ENCODE peak calls at places on chromosomes 5 and 9, in seven cellular contexts. H is PC-3, X is left lung, L is Caco-2, O is tibial nerve, J is SJSA1, E is prostate gland. U is an unnamed sample. For H3K36me3, the result is how much of the 10 kb centered on the place peaks cover.

GRCh38 chr5:177444106-177445051 is 2.2 kb upstream of the PRR7 start:
- DNase-seq in J (no peak), O (no peak), X (peak), H (no peak), E (no peak), L (peak), U (no peak)

GRCh38 chr5:142719836-142720330 is 34.0 kb upstream of the FGF1 start:
- DNase-seq in E (no peak), X (no peak), O (no peak), H (no peak), J (no peak), L (peak), U (no peak)

GRCh38 chr5:109922396-109922995 is 232.8 kb downstream of the MAN2A1 start:
- DNase-seq in X (no peak), E (no peak), L (no peak), J (no peak), O (no peak), H (no peak), U (no peak)

GRCh38 chr9:71490810-71491209 is 277.5 kb downstream of the CEMIP2 start:
- DNase-seq in O (no peak), H (peak), L (no peak), E (no peak), X (no peak), J (no peak), U (no peak)

GRCh38 chr9:128361296-128361980 is 9.7 kb upstream of the URM1 start:
- DNase-seq in X (no peak), E (no peak), O (no peak), H (no peak), J (no peak), L (no peak), U (no peak)

GRCh38 chr9:129275626-129276247 is 97.7 kb upstream of the IER5L start:
- DNase-seq in X (peak), E (no peak), O (no peak), L (peak), J (no peak), H (peak), U (peak)

GRCh38 chr5:132883261-132883834 is 9.9 kb downstream of the LEAP2 start:
- DNase-seq in X (no peak), O (no peak), L (peak), J (peak), E (peak), H (peak), U (no peak)

GRCh38 chr9:129285979-129286772 is 108.1 kb upstream of the IER5L start:
- DNase-seq in O (peak), H (no peak), L (no peak), X (no peak), J (no peak), E (no peak), U (no peak)

GRCh38 chr9:114122628-114123027 is 23.5 kb upstream of the KIF12 start:
- DNase-seq in L (no peak), X (no peak), O (no peak), J (no peak), E (no peak), H (no peak), U (no peak)

GRCh38 chr9:75893096-75893495 is 2.6 kb downstream of the PCSK5 start:
- DNase-seq in O (no peak), E (no peak), H (no peak), L (no peak), X (no peak), J (no peak), U (no peak)

GRCh38 chr5:79850316-79850822 is 140.7 kb downstream of the MTX3 start:
- DNase-seq in L (no peak), E (no peak), J (no peak), H (no peak), X (no peak), O (no peak), U (no peak)

GRCh38 chr9:35538361-35539234 is 48.7 kb downstream of the RUSC2 start:
- DNase-seq in O (peak), L (no peak), J (peak), E (no peak), X (peak), H (no peak), U (no peak)

GRCh38 chr9:68780735-68781134 is 75.7 kb downstream of the PIP5K1B start:
- DNase-seq in O (no peak), J (no peak), L (no peak), H (peak), E (no peak), X (no peak), U (no peak)

GRCh38 chr9:18543406-18543965 is 69.5 kb downstream of the ADAMTSL1 start:
- DNase-seq in X (peak), J (peak), L (no peak), E (no peak), O (no peak), H (peak), U (no peak)

GRCh38 chr5:53479656-53480473 is 564 bp upstream of the FST start:
- DNase-seq in E (peak), H (peak), L (no peak), O (peak), J (peak), X (peak), U (peak)

GRCh38 chr9:29866556-29866955 is 2293.3 kb upstream of the C9orf72 start:
- DNase-seq in J (no peak), H (no peak), E (no peak), O (no peak), X (no peak), L (no peak), U (no peak)

GRCh38 chr5:153960269-153961215 is 78.2 kb downstream of the FAM114A2 start:
- DNase-seq in J (no peak), L (no peak), E (no peak), X (no peak), H (no peak), O (no peak), U (no peak)

GRCh38 chr9:136220017-136220729 is 15.2 kb upstream of the LHX3 start:
- DNase-seq in E (no peak), J (no peak), O (no peak), X (peak), H (peak), L (no peak), U (no peak)

DNA sequence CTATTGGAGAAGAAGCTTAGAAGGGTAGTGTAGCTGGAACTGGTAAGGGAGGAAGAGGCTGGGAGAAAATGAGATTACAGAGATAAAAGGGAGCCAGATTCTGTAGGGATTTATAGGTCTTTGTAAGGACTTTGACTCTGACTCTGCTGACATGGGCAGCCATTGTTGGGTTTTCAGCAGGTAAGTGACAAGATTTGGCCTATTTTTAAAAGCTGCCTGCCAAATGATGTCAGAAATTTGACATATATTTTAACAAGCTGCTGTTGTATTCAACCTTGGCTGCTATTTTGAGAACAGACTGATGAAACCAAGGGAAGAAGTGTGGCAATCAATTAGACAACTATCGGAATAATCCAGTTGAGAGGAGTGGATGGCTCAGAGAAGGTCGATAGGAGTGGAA is 56.7 kb downstream of the KCTD16 start:
- DNase-seq in L (no peak), O (no peak), H (no peak), J (no peak), E (no peak), X (no peak), U (no peak)
- H3K36me3 ChIP-seq in L (under half), O (under half), H (under half), J (under half), E (under half), X (under half), U (under half)

GRCh38 chr9:95930314-95930713 is 54.8 kb downstream of the ERCC6L2 start:
- DNase-seq in H (no peak), X (no peak), L (no peak), J (no peak), E (no peak), O (no peak), U (no peak)
- H3K36me3 ChIP-seq in H (under half), X (half or more), L (under half), J (under half), E (under half), O (half or more), U (half or more)

GRCh38 chr9:33464045-33464636 is 9.6 kb downstream of the NOL6 start:
- DNase-seq in O (no peak), X (peak), H (no peak), J (no peak), E (peak), L (no peak), U (no peak)

GRCh38 chr9:33463151-33463550 is 10.6 kb downstream of the NOL6 start:
- DNase-seq in H (no peak), E (no peak), J (no peak), O (no peak), L (no peak), X (peak), U (no peak)

GRCh38 chr9:33460854-33461253 is 12.9 kb downstream of the NOL6 start:
- DNase-seq in J (no peak), O (no peak), L (no peak), H (no peak), X (no peak), E (no peak), U (no peak)

GRCh38 chr9:33459115-33459514 is 11.7 kb upstream of the AQP3 start:
- DNase-seq in E (no peak), H (no peak), X (no peak), J (no peak), O (no peak), L (no peak), U (no peak)

DNA sequence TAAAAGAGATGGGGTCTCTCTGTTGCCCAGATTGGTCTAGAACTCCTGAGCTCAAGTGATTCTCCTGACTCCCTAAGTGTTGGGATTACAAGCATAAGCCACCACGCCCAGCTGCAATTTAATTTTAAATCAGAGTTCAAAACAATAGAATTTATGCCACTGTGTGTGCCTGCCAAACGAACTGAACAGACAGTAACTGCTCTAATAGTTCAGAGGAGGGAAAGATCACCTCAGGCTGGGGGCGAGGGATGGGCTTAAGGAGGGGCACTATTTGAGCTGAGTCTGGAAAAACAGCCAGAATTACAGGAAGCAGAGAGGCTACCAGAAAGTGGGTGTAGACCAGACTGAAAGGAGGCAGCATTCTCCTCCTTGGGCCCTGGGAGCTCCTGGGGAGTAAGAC is 12.2 kb downstream of the NOL6 start:
- DNase-seq in X (no peak), L (no peak), J (no peak), H (no peak), E (no peak), O (no peak), U (no peak)
- H3K36me3 ChIP-seq in X (half or more), L (under half), J (under half), H (under half), E (under half), O (half or more), U (half or more)

DNA sequence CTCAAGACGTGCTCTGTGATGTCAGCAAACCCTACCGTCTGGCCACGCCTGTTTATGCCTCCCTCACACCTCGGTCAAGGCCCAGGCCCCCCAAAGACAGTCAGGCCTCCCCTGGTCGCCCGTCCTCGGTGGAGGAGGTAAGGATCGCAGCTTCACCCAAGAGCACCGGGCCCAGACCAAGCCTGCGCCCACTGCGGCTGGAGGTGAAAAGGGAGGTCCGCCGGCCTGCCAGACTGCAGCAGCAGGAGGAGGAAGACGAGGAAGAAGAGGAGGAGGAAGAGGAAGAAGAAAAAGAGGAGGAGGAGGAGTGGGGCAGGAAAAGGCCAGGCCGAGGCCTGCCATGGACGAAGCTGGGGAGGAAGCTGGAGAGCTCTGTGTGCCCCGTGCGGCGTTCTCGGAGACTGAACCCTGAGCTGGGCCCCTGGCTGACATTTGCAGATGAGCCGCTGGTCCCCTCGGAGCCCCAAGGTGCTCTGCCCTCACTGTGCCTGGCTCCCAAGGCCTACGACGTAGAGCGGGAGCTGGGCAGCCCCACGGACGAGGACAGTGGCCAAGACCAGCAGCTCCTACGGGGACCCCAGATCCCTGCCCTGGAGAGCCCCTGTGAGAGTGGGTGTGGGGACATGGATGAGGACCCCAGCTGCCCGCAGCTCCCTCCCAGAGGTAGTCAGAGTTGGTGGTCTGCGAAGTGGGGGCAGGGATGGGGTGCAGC is 103.2 kb downstream of the PPARGC1B start:
- DNase-seq in J (no peak), H (no peak), L (no peak), O (no peak), E (no peak), X (no peak), U (no peak)
- H3K36me3 ChIP-seq in J (under half), H (under half), L (under half), O (under half), E (under half), X (under half), U (under half)

GRCh38 chr5:175470756-175471155 is 7.6 kb upstream of the SFXN1 start:
- DNase-seq in X (no peak), H (no peak), L (no peak), E (no peak), O (no peak), J (no peak), U (no peak)

GRCh38 chr5:175471628-175472027 is 6.7 kb upstream of the SFXN1 start:
- DNase-seq in O (no peak), L (no peak), H (no peak), J (no peak), X (no peak), E (no peak), U (no peak)

GRCh38 chr5:175468892-175469291 is 9.5 kb upstream of the SFXN1 start:
- DNase-seq in L (no peak), J (no peak), O (no peak), E (no peak), H (no peak), X (no peak), U (no peak)

GRCh38 chr5:175467983-175468698 is 10.2 kb upstream of the SFXN1 start:
- DNase-seq in J (no peak), E (no peak), H (no peak), X (no peak), L (no peak), O (no peak), U (no peak)

DNA sequence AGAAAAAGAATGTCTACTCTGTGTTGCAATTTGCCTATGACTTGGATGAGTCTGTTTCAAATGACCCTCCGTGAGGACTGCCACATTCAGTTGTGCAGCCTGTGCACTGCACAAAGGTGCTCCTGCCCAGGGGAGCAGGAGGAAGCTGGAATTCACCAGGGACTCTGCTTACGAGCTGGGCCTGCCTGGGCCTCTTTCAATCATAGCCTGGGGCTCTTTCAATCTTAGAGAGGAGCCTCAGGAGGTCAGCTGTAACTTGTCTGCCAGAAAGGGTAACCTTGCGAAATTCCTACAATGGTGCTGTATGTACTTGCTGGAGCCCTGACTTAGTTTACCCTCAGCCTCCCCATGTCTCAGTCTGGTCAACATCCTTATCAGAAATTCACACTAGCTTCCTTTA is 8.4 kb upstream of the SFXN1 start:
- DNase-seq in E (no peak), L (no peak), O (no peak), X (no peak), H (no peak), J (no peak), U (no peak)
- H3K36me3 ChIP-seq in E (under half), L (under half), O (under half), X (under half), H (under half), J (under half), U (under half)

GRCh38 chr9:73155968-73156592 is 4.4 kb downstream of the ANXA1 start:
- DNase-seq in X (no peak), H (no peak), O (no peak), L (no peak), J (no peak), E (no peak), U (no peak)
- H3K36me3 ChIP-seq in X (under half), H (under half), O (under half), L (under half), J (half or more), E (under half), U (half or more)

DNA sequence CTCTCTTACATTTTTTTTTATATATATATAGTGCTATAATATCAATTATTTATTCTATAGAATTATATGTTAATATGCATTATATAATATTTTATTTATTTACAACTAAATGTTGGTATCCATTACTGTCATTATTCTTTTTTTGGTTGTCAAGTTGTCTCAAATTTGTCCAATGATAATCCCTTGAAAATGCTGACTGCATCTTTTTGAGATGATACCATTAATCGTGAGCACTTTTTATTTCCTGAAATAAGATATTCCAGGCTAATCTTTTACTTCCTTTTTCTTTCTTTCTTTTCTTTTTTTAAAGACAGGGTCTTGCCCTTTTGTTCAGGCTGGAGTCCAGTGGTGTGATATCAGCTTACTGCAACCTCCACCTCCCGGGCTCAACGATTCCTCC is 12.7 kb upstream of the MPDZ start:
- DNase-seq in L (no peak), H (no peak), O (no peak), J (no peak), E (no peak), X (no peak), U (no peak)
- H3K36me3 ChIP-seq in L (under half), H (under half), O (under half), J (under half), E (under half), X (under half), U (under half)

DNA sequence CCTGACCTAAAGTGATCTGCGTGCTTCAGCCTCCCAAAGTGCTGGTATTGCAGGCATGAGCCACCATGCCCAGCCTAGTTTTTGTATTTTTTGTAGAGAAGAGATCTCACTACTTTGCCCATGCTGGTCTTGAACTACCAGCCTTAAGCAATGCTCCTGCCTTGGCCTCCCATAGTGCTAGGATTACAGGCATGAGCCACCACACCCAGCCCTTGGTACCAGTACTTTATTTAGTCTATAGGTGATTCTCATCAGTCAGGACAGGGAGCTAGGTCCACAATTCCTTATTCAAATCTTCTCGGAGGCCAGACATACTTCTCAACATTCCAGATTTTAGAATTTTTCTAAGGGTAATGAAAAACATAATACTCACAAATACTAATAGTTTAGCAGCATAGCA is 8.4 kb downstream of the ZNF131 start:
- DNase-seq in J (no peak), O (no peak), X (no peak), H (no peak), L (no peak), E (no peak), U (no peak)
- H3K36me3 ChIP-seq in J (half or more), O (half or more), X (half or more), H (half or more), L (under half), E (under half), U (half or more)

GRCh38 chr9:79705704-79706103 is 133.9 kb downstream of the TLE4 start:
- DNase-seq in X (no peak), H (no peak), J (no peak), O (no peak), L (no peak), E (no peak), U (no peak)

GRCh38 chr9:79709945-79710674 is 138.3 kb downstream of the TLE4 start:
- DNase-seq in X (no peak), H (no peak), J (no peak), E (no peak), L (no peak), O (no peak), U (no peak)

GRCh38 chr9:79706512-79706911 is 134.7 kb downstream of the TLE4 start:
- DNase-seq in O (no peak), J (no peak), X (no peak), L (no peak), E (no peak), H (no peak), U (no peak)

GRCh38 chr9:79708541-79708940 is 136.8 kb downstream of the TLE4 start:
- DNase-seq in O (no peak), J (no peak), X (no peak), H (no peak), L (no peak), E (no peak), U (no peak)

DNA sequence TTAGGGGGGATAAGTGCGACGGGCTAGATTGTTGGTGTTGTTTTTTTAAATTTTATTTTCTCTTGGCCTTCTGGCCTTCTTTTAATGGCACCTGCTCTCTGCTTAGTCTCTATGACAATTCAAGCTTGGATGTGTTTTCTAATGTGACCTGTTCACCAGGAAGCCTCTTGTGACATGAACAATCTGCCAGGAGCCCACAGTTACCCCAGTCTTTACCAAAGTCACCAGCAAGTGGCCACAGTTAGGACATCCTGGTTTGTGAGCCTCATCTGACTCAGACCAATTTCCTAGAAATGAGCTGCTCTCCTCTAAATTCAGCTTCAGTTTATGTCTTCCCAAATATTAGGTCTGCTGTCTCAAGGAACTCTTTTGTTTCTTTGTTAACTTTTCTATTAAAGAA is 135.8 kb downstream of the TLE4 start:
- DNase-seq in J (no peak), O (no peak), X (no peak), H (no peak), L (no peak), E (no peak), U (no peak)
- H3K36me3 ChIP-seq in J (half or more), O (half or more), X (half or more), H (under half), L (under half), E (under half), U (under half)

DNA sequence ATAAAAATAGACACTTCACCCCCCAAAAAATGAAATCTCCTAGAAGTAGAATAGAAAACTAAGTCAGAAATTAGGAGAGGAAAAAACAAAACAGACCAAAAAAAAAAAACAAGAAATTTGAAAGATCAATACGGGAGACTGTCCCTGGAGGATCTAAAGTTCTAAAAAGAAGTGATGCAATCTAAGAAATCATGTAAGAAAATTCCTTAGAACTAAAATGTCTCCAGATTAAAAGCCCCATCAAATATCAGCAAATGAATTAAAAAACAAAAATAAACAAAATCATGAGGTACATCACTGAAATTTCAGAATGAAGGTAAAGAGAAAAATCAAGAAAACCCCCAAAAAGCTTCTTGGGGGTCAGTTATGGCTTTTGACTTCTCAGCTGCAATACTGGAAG is 13.5 kb downstream of the FNIP1 start:
- DNase-seq in H (no peak), L (no peak), O (no peak), X (no peak), E (no peak), J (no peak), U (no peak)
- H3K36me3 ChIP-seq in H (under half), L (under half), O (under half), X (under half), E (under half), J (under half), U (under half)